ENCODE peak calls at places on chromosomes 12 and 14, in five cellular contexts. N is K562, M is body of pancreas, K is heart left ventricle, Q is hepatocyte. S is an unnamed sample. For H3K4me1, the result is how much of the 10 kb centered on the place peaks cover.

GRCh38 chr12:55728932-55729591 is at the start of gene CD63:
- DNase-seq in N (peak), M (peak), K (peak), Q (peak), S (peak)

GRCh38 chr14:42532194-42532593 is 925.5 kb downstream of the LRFN5 start:
- DNase-seq in N (no peak), M (no peak), K (no peak), Q (no peak), S (no peak)

GRCh38 chr12:113186033-113186365 is 478 bp downstream of the RITA1 start:
- DNase-seq in N (peak), M (no peak), K (no peak), Q (peak), S (no peak)

GRCh38 chr14:105665951-105666277 is 139.5 kb downstream of the TMEM121 start:
- DNase-seq in N (no peak), M (no peak), K (no peak), Q (no peak), S (no peak)

GRCh38 chr14:99650189-99650588 is 5.3 kb downstream of the HHIPL1 start:
- DNase-seq in N (no peak), M (no peak), K (no peak), Q (no peak), S (no peak)

GRCh38 chr14:52463375-52463774 is 88.9 kb downstream of the TXNDC16 start:
- DNase-seq in N (no peak), M (no peak), K (no peak), Q (no peak), S (no peak)

GRCh38 chr12:130775953-130776856 is 60.1 kb upstream of the RIMBP2 start:
- DNase-seq in N (peak), M (peak), K (peak), Q (peak), S (peak)

GRCh38 chr12:77746108-77746507 is 84.6 kb upstream of the NAV3 start:
- DNase-seq in N (no peak), M (no peak), K (no peak), Q (no peak), S (no peak)

GRCh38 chr12:121087467-121088207 is 45.0 kb upstream of the P2RX7 start:
- DNase-seq in N (no peak), M (no peak), K (no peak), Q (no peak), S (no peak)

GRCh38 chr14:70380834-70381233 is 21.4 kb upstream of the COX16 start:
- DNase-seq in N (no peak), M (no peak), K (no peak), Q (peak), S (no peak)

GRCh38 chr14:73870525-73871235 is 16.0 kb upstream of the ZNF410 start:
- DNase-seq in N (no peak), M (no peak), K (no peak), Q (no peak), S (no peak)

GRCh38 chr14:68895304-68895703 is 83.8 kb downstream of the ACTN1 start:
- DNase-seq in N (no peak), M (no peak), K (no peak), Q (no peak), S (no peak)

GRCh38 chr12:60391791-60392190 is 796.0 kb downstream of the SLC16A7 start:
- DNase-seq in N (no peak), M (no peak), K (no peak), Q (no peak), S (no peak)

GRCh38 chr14:94827711-94828505 is 58.0 kb upstream of the GSC start:
- DNase-seq in N (no peak), M (no peak), K (no peak), Q (peak), S (no peak)

GRCh38 chr12:5163661-5164060 is 120.0 kb downstream of the KCNA5 start:
- DNase-seq in N (no peak), M (no peak), K (no peak), Q (no peak), S (no peak)

GRCh38 chr12:5166976-5167375 is 123.3 kb downstream of the KCNA5 start:
- DNase-seq in N (no peak), M (no peak), K (no peak), Q (peak), S (no peak)

GRCh38 chr12:5160827-5161226 is 117.1 kb downstream of the KCNA5 start:
- DNase-seq in N (no peak), M (no peak), K (no peak), Q (no peak), S (no peak)

GRCh38 chr12:5168148-5168547 is 124.5 kb downstream of the KCNA5 start:
- DNase-seq in N (no peak), M (no peak), K (no peak), Q (no peak), S (no peak)

DNA sequence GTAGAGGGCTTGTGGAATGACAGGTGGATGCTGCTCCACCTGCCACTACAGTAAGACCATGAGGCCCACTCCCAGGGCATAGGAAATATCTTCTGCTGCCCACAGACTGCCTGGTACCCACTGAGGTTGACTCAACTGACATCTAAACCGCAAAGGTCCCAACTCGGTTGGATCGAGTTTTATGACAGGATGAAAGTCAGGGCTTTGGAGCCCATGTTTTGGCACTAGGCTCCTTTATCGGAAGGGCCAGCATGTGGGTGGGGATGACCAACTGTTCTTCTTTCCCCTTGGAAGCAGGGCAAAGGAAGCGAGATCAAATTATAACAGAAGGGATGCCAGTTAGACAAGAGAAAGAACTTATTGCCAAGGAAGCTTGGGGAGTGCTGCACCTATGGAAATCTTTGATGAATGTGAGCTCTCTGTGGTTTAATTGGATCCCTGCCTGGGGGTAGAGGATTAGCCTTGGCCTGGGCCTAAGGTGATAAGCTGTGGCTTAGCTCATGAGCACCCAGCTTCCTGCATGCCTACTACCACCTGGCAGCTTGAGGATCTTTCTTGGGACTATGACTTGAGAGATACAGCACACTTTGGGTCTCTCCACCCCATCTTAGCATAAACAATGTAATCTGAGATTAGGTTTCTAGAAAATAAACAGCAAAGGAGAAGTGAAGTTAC is 121.8 kb downstream of the KCNA5 start:
- DNase-seq in N (no peak), M (no peak), K (no peak), Q (no peak), S (no peak)
- H3K4me1 ChIP-seq in N (under half), M (under half), K (under half), Q (under half), S (under half)

DNA sequence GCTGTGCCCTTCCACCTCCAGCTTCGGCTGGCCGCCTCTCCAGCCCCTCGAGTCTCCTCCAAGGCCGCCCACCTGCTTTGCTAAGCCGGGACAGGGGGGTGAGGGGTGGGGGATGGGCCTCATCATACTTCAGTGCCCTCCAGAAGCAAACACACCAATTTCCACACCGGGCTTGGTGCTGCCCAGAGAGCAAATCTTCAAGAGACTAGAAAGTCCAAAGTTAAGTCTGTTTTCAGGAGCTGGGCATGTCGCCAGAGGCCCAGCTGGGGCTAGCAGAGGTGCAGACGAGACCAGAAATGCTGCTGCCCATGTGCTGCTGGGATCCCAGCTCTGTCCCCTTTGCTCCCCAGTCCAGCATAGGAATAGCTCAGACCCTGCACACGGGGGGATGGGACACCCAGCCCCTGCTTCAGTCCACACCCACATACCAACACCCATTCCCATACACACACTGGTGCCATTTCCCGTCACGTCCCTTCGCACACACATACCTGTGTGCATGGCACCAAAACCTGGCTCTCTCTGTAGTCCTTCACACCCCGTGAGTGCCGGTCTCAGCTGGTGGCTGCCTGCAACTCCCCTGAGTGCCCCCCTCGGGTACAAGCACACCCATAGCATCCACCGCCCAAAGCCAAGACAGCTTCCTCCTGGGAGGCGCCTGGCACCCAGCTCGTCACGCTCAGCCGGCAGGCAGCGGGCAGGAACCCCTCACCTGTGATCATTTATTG is 994 bp downstream of the SLC6A12 start:
- DNase-seq in N (no peak), M (peak), K (peak), Q (peak), S (no peak)
- H3K4me3 ChIP-seq in N (no peak), M (no peak), K (no peak), Q (no peak), S (no peak)

DNA sequence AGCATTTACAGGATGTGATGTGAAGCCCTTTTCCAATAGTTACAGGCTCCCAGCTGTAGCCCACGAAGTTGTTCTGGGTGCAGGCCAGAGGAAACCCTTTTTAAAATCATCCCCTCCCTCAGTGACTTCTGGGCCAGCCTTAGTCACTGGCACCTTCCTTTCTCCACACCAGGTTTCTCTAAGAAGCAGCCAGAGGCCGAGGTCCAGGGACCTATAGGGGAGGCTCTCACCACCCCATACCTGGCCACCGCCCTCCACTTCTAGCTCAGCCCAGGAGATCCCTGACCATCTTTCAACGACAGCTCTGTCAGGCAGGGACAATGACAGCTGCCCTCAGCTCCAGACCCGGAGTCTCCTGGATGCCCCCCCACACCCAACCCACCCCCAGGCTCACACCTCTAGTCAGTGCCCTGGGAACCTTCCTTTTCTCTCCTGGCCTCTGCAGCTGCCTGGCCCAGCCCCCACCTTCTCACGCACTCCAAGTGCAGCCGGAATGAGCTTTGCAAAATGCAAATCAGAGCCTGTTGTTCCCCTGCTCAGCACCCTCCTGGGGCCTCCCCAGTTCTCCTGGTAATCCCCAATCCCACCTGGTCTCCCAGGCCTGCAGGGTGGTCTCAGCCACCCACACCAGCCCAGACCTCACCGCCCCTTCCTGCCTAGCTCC is 46.7 kb downstream of the TESC start:
- DNase-seq in N (no peak), M (peak), K (no peak), Q (no peak), S (no peak)
- H3K4me1 ChIP-seq in N (under half), M (half or more), K (under half), Q (under half), S (under half)

DNA sequence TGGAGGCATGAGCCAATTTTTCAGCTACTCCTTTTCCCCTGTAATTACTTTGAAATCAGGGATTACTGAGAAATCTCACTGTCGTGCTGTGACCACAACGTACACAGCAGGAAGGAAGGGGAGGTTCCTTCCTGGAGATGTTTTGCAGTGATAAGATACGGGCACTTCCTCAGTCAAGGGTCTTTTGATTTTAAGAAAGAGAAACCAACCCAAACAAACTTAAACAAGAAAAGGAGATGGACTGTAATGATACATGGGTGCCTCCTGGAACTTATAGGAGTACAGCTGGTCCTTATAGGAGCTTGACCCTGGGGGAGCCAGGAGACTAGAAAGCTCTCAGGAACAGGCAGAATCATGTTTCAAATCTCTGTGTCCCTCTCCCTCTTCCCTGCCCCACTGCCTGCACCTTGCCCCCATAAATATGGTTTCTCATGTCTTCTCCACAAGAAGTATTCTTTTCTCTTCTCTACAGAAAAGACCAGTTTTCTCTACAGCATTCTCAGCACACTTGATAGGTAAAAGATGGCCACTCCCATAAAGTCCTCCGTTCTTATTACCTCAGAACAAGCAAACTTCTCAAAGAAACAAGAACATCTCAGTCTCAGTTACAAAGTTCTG is 281.1 kb upstream of the AMIGO2 start:
- DNase-seq in N (peak), M (no peak), K (no peak), Q (no peak), S (peak)
- H3K4me3 ChIP-seq in N (peak), M (no peak), K (peak), Q (no peak), S (peak)

GRCh38 chr12:64665506-64665905 is 55.2 kb downstream of the RASSF3 start:
- DNase-seq in N (no peak), M (peak), K (no peak), Q (no peak), S (no peak)
- H3K4me1 ChIP-seq in N (under half), M (half or more), K (under half), Q (under half), S (half or more)

GRCh38 chr12:104306943-104307654 is 3.6 kb downstream of the EID3 start:
- DNase-seq in N (no peak), M (no peak), K (no peak), Q (no peak), S (no peak)

GRCh38 chr12:104305349-104305748 is 1.8 kb downstream of the EID3 start:
- DNase-seq in N (no peak), M (no peak), K (no peak), Q (no peak), S (no peak)

GRCh38 chr12:104304261-104305004 is 894 bp downstream of the EID3 start:
- DNase-seq in N (no peak), M (no peak), K (no peak), Q (no peak), S (no peak)

GRCh38 chr12:104306376-104306775 is 2.8 kb downstream of the EID3 start:
- DNase-seq in N (no peak), M (no peak), K (no peak), Q (no peak), S (no peak)

DNA sequence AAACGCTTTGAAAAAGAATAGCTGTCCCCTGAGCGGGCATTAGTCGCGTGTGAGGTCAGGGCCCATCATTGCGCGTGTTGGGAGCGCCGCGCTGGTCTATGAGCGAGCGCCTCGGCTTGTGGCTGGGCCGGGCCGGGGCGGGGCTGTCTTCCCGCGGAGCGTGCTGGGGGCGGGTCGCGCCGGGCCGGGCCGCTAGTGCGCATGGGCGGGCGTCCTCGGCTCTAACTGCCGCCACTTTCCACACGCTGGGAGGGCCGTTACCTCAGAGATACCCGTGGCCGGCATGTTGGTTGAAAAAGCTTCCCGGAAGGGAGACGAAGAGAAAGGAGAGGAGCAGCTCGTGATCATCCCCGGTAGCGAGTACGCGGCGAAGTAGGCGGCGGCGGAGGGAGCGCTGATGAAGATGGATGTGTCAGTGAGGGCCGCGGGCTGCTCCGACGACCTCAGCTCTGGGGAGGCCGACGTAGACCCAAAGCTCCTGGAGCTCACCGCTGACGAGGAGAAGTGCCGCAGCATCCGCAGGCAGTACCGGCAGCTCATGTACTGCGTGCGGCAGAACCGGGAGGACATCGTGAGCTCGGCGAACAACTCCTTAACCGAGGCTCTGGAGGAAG is at the start of gene EID3:
- DNase-seq in N (no peak), M (peak), K (peak), Q (peak), S (peak)
- H3K4me3 ChIP-seq in N (no peak), M (peak), K (peak), Q (peak), S (peak)

S was measured in CD8-positive, alpha-beta T cell.